ENCODE peak calls at places on chromosomes 5 and 9, in five cellular contexts. I, L, W, S and X are unnamed samples.

GRCh38 chr9:137150485-137151060 is 11.6 kb downstream of the GRIN1 start:
- DNase-seq in I (peak; percentile 76), L (peak; percentile 76), W (no peak), S (peak; percentile 82), X (no peak)

GRCh38 chr5:168669156-168669555 is 90.0 kb upstream of the PANK3 start:
- DNase-seq in I (no peak), L (no peak), W (no peak), S (no peak), X (no peak)

GRCh38 chr9:77087506-77087905 is 68.1 kb downstream of the FOXB2 start:
- DNase-seq in I (no peak), L (no peak), W (no peak), S (no peak), X (no peak)

GRCh38 chr5:164202338-164202737 is 696.9 kb downstream of the MAT2B start:
- DNase-seq in I (no peak), L (no peak), W (no peak), S (no peak), X (no peak)

GRCh38 chr9:133428579-133429215 is 6.5 kb downstream of the ADAMTS13 start:
- DNase-seq in I (no peak), L (peak; percentile 66), W (no peak), S (peak; percentile 33), X (no peak)

GRCh38 chr5:38506302-38506701 is 50.1 kb downstream of the LIFR start:
- DNase-seq in I (no peak), L (no peak), W (no peak), S (no peak), X (no peak)

GRCh38 chr9:72396247-72397091 is 31.5 kb upstream of the ZFAND5 start:
- DNase-seq in I (peak; percentile 7), L (no peak), W (no peak), S (no peak), X (peak; percentile 48)

GRCh38 chr5:178732281-178732680 is 1.8 kb upstream of the ZNF354A start:
- DNase-seq in I (no peak), L (no peak), W (no peak), S (no peak), X (no peak)

GRCh38 chr5:137604348-137605095 is 105.4 kb upstream of the SPOCK1 start:
- DNase-seq in I (no peak), L (no peak), W (no peak), S (no peak), X (no peak)

GRCh38 chr9:5459289-5459829 is 9.0 kb downstream of the CD274 start:
- DNase-seq in I (no peak), L (no peak), W (no peak), S (no peak), X (no peak)

GRCh38 chr5:66788556-66788955 is 192.4 kb downstream of the MAST4 start:
- DNase-seq in I (no peak), L (no peak), W (no peak), S (no peak), X (no peak)

GRCh38 chr5:150129813-150130492 is 25.7 kb downstream of the PDGFRB start:
- DNase-seq in I (peak; percentile 67), L (peak; percentile 84), W (peak; percentile 11), S (peak; percentile 84), X (peak; percentile 52)

GRCh38 chr9:126307306-126308061 is 19.1 kb upstream of the MVB12B start:
- DNase-seq in I (no peak), L (no peak), W (no peak), S (no peak), X (no peak)

GRCh38 chr9:137083418-137084004 is 3.3 kb upstream of the MAN1B1 start:
- DNase-seq in I (peak; percentile 87), L (no peak), W (no peak), S (no peak), X (no peak)

GRCh38 chr5:138653502-138653901 is 78.3 kb upstream of the HSPA9 start:
- DNase-seq in I (no peak), L (no peak), W (no peak), S (no peak), X (no peak)

GRCh38 chr5:33890633-33891032 is 1.2 kb downstream of the ADAMTS12 start:
- DNase-seq in I (no peak), L (no peak), W (no peak), S (no peak), X (no peak)

GRCh38 chr5:13771011-13771571 is 173.4 kb downstream of the DNAH5 start:
- DNase-seq in I (no peak), L (no peak), W (no peak), S (no peak), X (no peak)

GRCh38 chr5:91957671-91958070 is 574.6 kb upstream of the ARRDC3 start:
- DNase-seq in I (no peak), L (no peak), W (no peak), S (no peak), X (no peak)

GRCh38 chr5:57494104-57495098 is 11.8 kb upstream of the ACTBL2 start:
- DNase-seq in I (peak; percentile 91), L (peak; percentile 60), W (no peak), S (peak; percentile 40), X (no peak)

GRCh38 chr5:61582421-61582820 is 250.4 kb downstream of the ZSWIM6 start:
- DNase-seq in I (peak; percentile 36), L (no peak), W (no peak), S (no peak), X (no peak)

GRCh38 chr9:107759009-107759822 is 269.6 kb upstream of the KLF4 start:
- DNase-seq in I (no peak), L (no peak), W (no peak), S (no peak), X (no peak)

GRCh38 chr5:151414536-151414935 is 32.9 kb upstream of the SLC36A1 start:
- DNase-seq in I (no peak), L (no peak), W (no peak), S (no peak), X (no peak)

GRCh38 chr5:51225671-51226419 is 157.4 kb upstream of the ISL1 start:
- DNase-seq in I (peak; percentile 78), L (no peak), W (no peak), S (no peak), X (no peak)

GRCh38 chr9:15298362-15298761 is 8.7 kb downstream of the TTC39B start:
- DNase-seq in I (no peak), L (no peak), W (no peak), S (no peak), X (no peak)

DNA sequence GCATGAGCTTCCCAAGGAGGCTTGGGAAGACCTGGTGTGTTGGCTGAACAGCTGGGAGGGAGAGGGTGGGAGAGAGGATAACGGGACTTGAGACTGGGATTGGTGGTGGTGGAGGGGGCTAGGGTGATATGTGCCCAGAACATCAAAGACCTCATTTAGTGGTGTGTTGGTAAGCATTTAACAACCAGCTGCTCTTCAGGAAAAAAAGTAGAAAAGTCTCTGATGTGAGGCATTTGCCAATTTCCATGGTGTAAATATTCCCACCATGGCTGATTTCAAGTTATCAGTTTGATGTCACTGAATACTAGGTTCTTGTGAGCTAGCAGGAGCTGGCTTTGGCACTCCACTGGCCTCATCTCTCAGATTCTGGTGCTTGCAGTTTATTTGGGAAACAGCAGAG is 170.8 kb downstream of the MACROH2A1 start:
- DNase-seq in I (no peak), L (no peak), W (no peak), S (no peak), X (no peak)
- H3K27ac ChIP-seq in I (no peak overlapping the region), L (no peak overlapping the region), W (no peak overlapping the region), S (no peak overlapping the region), X (no peak overlapping the region)

GRCh38 chr9:35079041-35079425 is 709 bp downstream of the FANCG start:
- DNase-seq in I (no peak), L (no peak), W (no peak), S (no peak), X (peak; percentile 17)

GRCh38 chr9:35075358-35075757 is 2.9 kb upstream of the VCP start:
- DNase-seq in I (no peak), L (no peak), W (no peak), S (no peak), X (no peak)

GRCh38 chr9:35079426-35080341 is at the start of gene FANCG:
- DNase-seq in I (peak; percentile 97), L (peak; percentile 88), W (peak; percentile 69), S (peak; percentile 95), X (peak; percentile 76)

GRCh38 chr9:35076848-35077247 is 2.9 kb downstream of the FANCG start:
- DNase-seq in I (no peak), L (no peak), W (no peak), S (no peak), X (no peak)

DNA sequence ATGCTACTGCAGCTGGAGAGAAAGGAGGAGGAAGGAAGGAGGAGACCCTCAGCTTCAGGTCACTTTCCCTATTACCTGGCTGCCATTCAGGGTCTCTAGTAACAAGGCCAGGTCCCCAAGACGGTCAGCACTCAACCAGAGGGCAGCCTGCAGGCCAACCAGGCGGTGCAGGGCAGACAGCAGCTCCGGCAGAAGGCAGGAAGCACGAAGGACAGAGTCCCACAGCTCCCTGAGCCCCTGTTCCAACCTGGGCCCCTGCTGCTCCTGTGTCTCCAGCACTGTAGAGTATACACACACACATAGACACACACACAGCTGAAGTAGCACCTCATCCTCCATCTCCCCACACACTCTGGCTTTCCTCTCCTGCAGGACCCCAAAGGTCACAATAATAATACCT is 1.7 kb downstream of the FANCG start:
- DNase-seq in I (no peak), L (no peak), W (no peak), S (no peak), X (no peak)
- H3K36me3 ChIP-seq in I (peaks cover 37% of the 10 kb centered on the region), L (no peaks in the 10 kb centered on the region), W (no peaks in the 10 kb centered on the region), S (no peaks in the 10 kb centered on the region), X (peaks cover 8% of the 10 kb centered on the region)

DNA sequence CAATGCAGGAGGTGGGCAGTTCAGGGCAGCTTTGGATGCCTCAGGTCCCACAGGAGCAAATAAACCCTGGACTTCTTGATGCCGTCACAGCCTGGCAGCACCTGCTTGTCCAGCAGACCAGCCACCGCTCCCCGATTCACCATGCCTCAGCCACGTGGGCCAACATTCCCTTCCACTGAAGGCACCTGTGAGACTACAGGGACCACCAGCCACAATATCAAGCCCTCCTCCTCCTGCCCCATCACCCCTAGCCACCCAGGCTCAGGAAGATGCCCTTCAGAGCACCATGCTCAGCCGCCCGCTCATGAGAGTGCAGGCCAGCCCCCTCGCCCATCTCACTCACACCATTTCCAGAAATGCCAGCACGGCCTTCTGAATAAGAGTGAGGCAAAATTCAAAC is 234.7 kb downstream of the SYK start:
- DNase-seq in I (no peak), L (no peak), W (no peak), S (no peak), X (no peak)
- H3K27ac ChIP-seq in I (no peak overlapping the region), L (no peak overlapping the region), W (no peak overlapping the region), S (no peak overlapping the region), X (no peak overlapping the region)

GRCh38 chr5:31453522-31453921 is 78.4 kb downstream of the DROSHA start:
- DNase-seq in I (no peak), L (no peak), W (no peak), S (no peak), X (no peak)

GRCh38 chr5:31455172-31455571 is 76.7 kb downstream of the DROSHA start:
- DNase-seq in I (no peak), L (no peak), W (no peak), S (no peak), X (no peak)

GRCh38 chr5:31449175-31449574 is 82.7 kb downstream of the DROSHA start:
- DNase-seq in I (peak; percentile 23), L (no peak), W (no peak), S (no peak), X (no peak)

GRCh38 chr5:31449962-31450361 is 81.9 kb downstream of the DROSHA start:
- DNase-seq in I (no peak), L (no peak), W (no peak), S (no peak), X (no peak)

DNA sequence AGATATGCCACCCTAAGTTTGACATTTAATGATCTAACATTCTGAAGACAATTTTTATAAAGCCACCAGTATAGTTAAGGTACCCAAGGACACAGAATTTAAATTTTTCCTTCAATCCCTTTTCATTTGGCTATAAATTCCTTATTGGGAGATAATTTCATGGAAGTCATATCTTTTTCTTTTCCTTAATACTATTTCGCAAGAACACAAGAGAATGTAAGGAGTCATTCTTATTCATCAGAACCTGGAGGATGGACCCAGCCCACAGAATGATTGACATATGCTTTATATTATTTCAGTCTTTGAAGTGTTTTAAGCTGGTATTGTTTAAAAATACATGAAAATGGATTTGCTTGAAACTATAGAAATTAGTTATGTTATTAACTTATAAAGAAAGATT is 79.6 kb downstream of the DROSHA start:
- DNase-seq in I (no peak), L (no peak), W (no peak), S (no peak), X (no peak)
- H3K36me3 ChIP-seq in I (peaks cover 43% of the 10 kb centered on the region), L (no peaks in the 10 kb centered on the region), W (peaks cover 6% of the 10 kb centered on the region), S (no peaks in the 10 kb centered on the region), X (peaks cover 55% of the 10 kb centered on the region)